ENCODE peak calls at places on chromosome 5, in eight cellular contexts. C is ovary, F is B cell, E is left lung, O is tibial artery, V is astrocyte of the spinal cord, Z is hepatocyte, J is WTC11. K is an unnamed sample.

GRCh38 chr5:152511531-152512132 is 106.6 kb upstream of the NMUR2 start:
- DNase-seq in F (no peak), E (no peak), C (no peak), O (no peak), J (no peak), Z (no peak), V (no peak), K (no peak)

GRCh38 chr5:95963650-95964410 is 2.2 kb upstream of the ELL2 start:
- DNase-seq in J (no peak), O (no peak), C (no peak), Z (no peak), E (no peak), F (no peak), V (peak; percentile 29), K (no peak)

GRCh38 chr5:55324815-55325418 is 17.1 kb downstream of the MTREX start:
- DNase-seq in C (no peak), V (peak; percentile 55), J (no peak), F (no peak), E (no peak), Z (peak; percentile 37), O (no peak), K (no peak)

GRCh38 chr5:151041577-151042268 is 21.3 kb downstream of the GPX3 start:
- DNase-seq in J (no peak), F (no peak), V (no peak), E (no peak), Z (no peak), O (no peak), C (no peak), K (no peak)

GRCh38 chr5:88188458-88189132 is 80.0 kb downstream of the TMEM161B start:
- DNase-seq in J (no peak), O (no peak), C (no peak), V (peak; percentile 4), Z (no peak), F (no peak), E (no peak), K (no peak)

GRCh38 chr5:68457298-68457697 is 241.7 kb downstream of the PIK3R1 start:
- DNase-seq in C (no peak), O (no peak), E (no peak), V (no peak), J (no peak), Z (no peak), F (no peak), K (no peak)

GRCh38 chr5:151080620-151081425 is at the start of gene TNIP1:
- DNase-seq in C (peak; percentile 95), E (peak; percentile 98), O (peak; percentile 89), J (peak; percentile 82), V (peak; percentile 91), F (peak; percentile 99), Z (peak; percentile 94), K (peak; percentile 88)

GRCh38 chr5:9265391-9266287 is 280.2 kb downstream of the SEMA5A start:
- DNase-seq in E (peak; percentile 51), Z (peak; percentile 53), J (peak; percentile 64), O (no peak), C (no peak), V (peak; percentile 94), F (no peak), K (no peak)

GRCh38 chr5:125011419-125011818 is 265.0 kb upstream of the ZNF608 start:
- DNase-seq in Z (peak; percentile 35), O (no peak), J (no peak), E (no peak), F (no peak), V (no peak), C (no peak), K (no peak)

GRCh38 chr5:136731241-136731885 is 366.0 kb upstream of the TRPC7 start:
- DNase-seq in Z (peak; percentile 10), C (no peak), O (no peak), E (no peak), F (no peak), V (peak; percentile 48), J (no peak), K (no peak)

GRCh38 chr5:114007678-114008077 is 354.2 kb upstream of the KCNN2 start:
- DNase-seq in V (no peak), O (no peak), J (no peak), C (no peak), F (no peak), Z (no peak), E (no peak), K (no peak)

GRCh38 chr5:114192108-114192507 is 169.8 kb upstream of the KCNN2 start:
- DNase-seq in O (no peak), V (peak; percentile 26), Z (no peak), J (no peak), E (no peak), C (no peak), F (no peak), K (no peak)

GRCh38 chr5:100746730-100747129 is 156.4 kb downstream of the ST8SIA4 start:
- DNase-seq in E (no peak), J (no peak), V (no peak), O (no peak), Z (no peak), F (peak; percentile 9), C (no peak), K (no peak)

GRCh38 chr5:101679816-101680215 is 616.3 kb downstream of the SLCO4C1 start:
- DNase-seq in C (no peak), E (no peak), Z (no peak), J (no peak), F (no peak), V (peak; percentile 18), O (no peak), K (no peak)

GRCh38 chr5:79508354-79508753 is 5.6 kb downstream of the HOMER1 start:
- DNase-seq in F (no peak), J (no peak), O (no peak), Z (no peak), C (no peak), V (no peak), E (no peak), K (no peak)

GRCh38 chr5:125372694-125373621 is 626.5 kb upstream of the ZNF608 start:
- DNase-seq in V (peak; percentile 59), C (no peak), J (no peak), Z (peak; percentile 7), F (no peak), E (no peak), O (no peak), K (no peak)

GRCh38 chr5:96140084-96140483 is 178.4 kb upstream of the ELL2 start:
- DNase-seq in O (no peak), F (no peak), V (no peak), J (no peak), Z (no peak), C (no peak), E (no peak), K (no peak)

GRCh38 chr5:14041528-14042184 is 97.2 kb upstream of the DNAH5 start:
- DNase-seq in Z (no peak), C (no peak), J (no peak), V (no peak), O (no peak), F (no peak), E (no peak), K (no peak)

GRCh38 chr5:33336911-33337620 is 103.7 kb upstream of the TARS1 start:
- DNase-seq in O (no peak), Z (no peak), C (no peak), E (no peak), V (peak; percentile 63), F (no peak), J (no peak), K (no peak)

GRCh38 chr5:143215685-143216084 is 187.8 kb downstream of the NR3C1 start:
- DNase-seq in E (no peak), Z (no peak), J (no peak), O (no peak), V (no peak), F (no peak), C (no peak), K (no peak)

DNA sequence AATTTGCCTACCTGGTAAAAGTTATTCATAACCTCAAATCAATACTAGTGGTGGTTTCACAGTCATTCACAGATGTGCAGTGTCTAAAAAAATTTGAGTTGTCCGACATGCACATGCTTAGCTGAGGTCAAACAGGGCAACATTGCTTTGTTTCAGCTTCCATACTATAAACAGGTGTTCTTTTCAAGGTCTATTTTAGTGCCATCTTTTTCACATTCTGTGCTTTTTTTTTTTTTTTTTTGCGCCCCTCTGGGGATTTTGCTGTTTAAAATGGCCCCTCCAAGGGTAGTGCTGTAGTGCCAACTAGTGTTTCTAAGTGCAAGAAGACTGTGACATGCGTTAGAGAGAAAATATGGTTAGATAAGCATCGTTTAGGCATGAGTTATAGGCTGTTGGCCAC is 14.5 kb downstream of the PHAX start:
- DNase-seq in F (no peak), V (no peak), J (no peak), O (no peak), C (no peak), Z (no peak), E (no peak), K (no peak)
- TF ChIP-seq CTCF in F (no peak), V (no peak), J (no peak), O (no peak), C (no peak), Z (no peak), E (no peak), K (no peak)

DNA sequence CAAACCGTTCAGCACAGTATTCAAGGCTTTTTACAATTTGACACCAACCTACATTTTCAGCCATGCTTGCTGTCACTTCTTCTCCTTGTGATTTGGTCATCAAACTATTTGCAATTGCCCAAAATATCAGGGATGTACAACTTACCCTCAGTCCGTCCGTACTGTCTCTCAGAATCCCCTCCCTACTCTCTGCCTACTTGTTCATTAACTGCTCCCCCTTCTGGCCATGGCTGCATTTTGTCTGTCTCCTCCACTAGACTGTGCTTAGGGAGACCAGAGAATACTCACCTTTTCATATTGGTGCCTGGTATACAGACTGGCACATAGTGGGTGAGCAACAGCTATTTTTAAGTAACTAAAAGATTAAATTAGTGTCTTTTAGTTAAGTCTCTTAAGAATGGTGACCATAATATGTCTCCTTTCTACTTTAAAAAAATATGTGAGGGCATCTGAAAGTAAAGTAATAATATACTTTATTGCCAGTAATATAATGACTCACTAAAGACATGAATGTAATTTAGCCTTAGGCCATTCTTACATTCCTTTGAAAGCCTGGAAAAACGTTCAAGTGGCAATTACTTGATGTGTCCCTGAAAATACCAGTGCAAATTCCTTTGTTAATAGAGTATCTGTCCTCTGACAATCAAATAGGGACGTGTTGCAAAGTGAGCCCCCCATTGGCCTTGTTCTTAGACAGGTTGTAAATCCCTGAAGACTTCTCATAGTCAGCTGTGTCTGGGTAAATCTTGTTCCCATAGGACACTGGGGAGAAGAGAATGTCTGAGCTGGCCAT is 27.8 kb downstream of the PRLR start:
- DNase-seq in O (peak; percentile 53), E (no peak), Z (peak; percentile 68), J (peak; percentile 79), F (peak; percentile 47), C (no peak), V (peak; percentile 42), K (peak; percentile 13)
- TF ChIP-seq CTCF in O (peak; percentile 18), E (peak; percentile 39), Z (peak; percentile 50), J (peak; percentile 47), F (peak; percentile 74), C (no peak), V (peak; percentile 67), K (peak; percentile 52)

GRCh38 chr5:145347026-145347616 is 488.0 kb downstream of the PRELID2 start:
- DNase-seq in Z (peak; percentile 68), O (no peak), E (no peak), J (no peak), V (peak; percentile 77), C (no peak), F (no peak), K (no peak)
- TF ChIP-seq CTCF in Z (peak; percentile 63), O (peak; percentile 41), E (no peak), J (no peak), V (peak; percentile 82), C (no peak), F (no peak), K (peak; percentile 72)

DNA sequence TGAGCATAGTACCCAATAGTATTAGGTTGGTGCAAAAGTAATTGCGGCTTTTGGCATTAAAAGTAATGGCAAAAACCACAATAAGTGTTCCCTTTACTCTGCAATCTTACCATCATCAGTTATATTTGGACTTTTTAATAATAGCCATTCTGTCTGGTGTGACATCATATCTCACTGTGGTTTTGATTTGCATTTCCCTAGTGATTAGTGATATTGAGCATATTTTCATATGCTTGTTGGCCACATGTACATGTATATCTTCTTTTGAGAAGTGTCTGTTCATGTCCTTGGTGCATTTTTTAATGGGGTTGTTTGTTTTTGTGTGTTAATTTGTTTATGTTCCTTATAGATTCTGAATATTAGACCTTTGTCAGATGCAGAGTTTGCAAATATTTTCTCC is 289.9 kb downstream of the FAM170A start:
- DNase-seq in V (no peak), E (no peak), C (no peak), Z (no peak), F (no peak), J (no peak), O (no peak), K (no peak)
- TF ChIP-seq CTCF in V (no peak), E (no peak), C (no peak), Z (no peak), F (no peak), J (no peak), O (no peak), K (no peak)